ENCODE peak calls at places on chromosomes 12 and 14, in four cellular contexts. D is Calu3, S is AG10803, W is lower lobe of right lung. N is an unnamed sample.

GRCh38 chr12:6539276-6540134 is 5.2 kb downstream of the GAPDH start:
- DNase-seq in S (no peak), W (no peak), D (no peak), N (no peak)

GRCh38 chr14:35355981-35356839 is 48.3 kb downstream of the NFKBIA start:
- DNase-seq in S (peak), W (peak), D (peak), N (no peak)

GRCh38 chr12:106919910-106920544 is 35.7 kb upstream of the TMEM263 start:
- DNase-seq in D (peak), S (peak), W (no peak), N (no peak)

GRCh38 chr12:62750941-62751843 is 183.8 kb downstream of the PPM1H start:
- DNase-seq in D (peak), S (no peak), W (no peak), N (no peak)

GRCh38 chr14:62443796-62444195 is 601.5 kb downstream of the KCNH5 start:
- DNase-seq in D (no peak), W (no peak), S (peak), N (no peak)

GRCh38 chr12:18576104-18576622 is 161.6 kb downstream of the PLCZ1 start:
- DNase-seq in S (peak), W (no peak), D (no peak), N (no peak)

GRCh38 chr14:100988411-100988900 is 84.9 kb upstream of the RTL1 start:
- DNase-seq in D (peak), W (no peak), S (no peak), N (no peak)

GRCh38 chr12:122024132-122024785 is 2.6 kb downstream of the BCL7A start:
- DNase-seq in S (no peak), D (peak), W (no peak), N (no peak)

GRCh38 chr12:124480469-124481256 is 86.7 kb downstream of the NCOR2 start:
- DNase-seq in S (peak), W (no peak), D (peak), N (no peak)

GRCh38 chr14:100901391-100902183 is 1.9 kb downstream of the RTL1 start:
- DNase-seq in S (no peak), D (no peak), W (peak), N (peak)

GRCh38 chr12:34394211-34395055 is 372.1 kb downstream of the ALG10 start:
- DNase-seq in W (peak), D (no peak), S (no peak), N (peak)

DNA sequence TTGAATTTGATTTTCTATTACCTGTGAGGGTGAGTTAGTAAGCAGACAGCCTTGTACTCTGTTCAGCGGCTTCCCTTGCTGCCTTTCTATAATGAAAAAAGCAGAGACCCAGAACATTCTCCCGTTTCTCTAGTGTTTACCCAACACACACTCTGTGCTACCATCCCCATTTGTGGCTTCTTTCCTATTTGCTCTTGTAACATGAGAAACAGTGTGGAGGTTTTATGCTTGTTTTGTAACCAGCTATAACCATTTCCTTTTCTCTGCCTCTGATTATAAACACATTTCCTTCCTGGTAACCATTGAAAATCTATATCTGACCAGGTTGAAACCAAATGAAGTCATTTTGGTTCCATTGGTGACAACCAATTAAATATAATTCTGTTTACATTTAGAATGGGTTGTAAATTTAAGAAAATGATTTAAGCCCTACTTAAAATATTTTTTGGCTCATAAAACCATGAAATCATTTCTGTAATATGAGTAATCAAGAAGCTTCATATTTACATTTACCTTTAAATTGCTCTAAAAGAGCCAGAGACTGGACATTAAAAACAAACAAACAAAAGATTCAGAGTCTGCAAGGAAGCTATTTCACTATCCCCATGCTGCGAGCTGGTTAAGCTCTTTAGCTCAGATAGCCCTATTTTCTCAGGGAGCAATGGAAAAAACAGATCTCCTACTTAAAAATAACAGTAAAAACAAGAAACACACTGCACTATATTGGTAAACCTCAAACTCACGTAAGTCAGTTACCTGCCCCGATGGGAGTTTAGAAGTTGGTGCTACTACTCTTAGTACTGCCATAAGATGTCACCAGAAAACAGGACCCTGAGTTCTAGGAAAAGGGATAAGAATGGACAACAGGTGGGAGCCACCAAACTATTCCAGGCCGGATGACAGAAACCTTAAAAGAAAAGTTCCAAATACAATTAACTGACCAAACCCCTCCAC is 206.5 kb upstream of the EEA1 start:
- DNase-seq in D (peak), S (peak), W (no peak), N (no peak)
- TF ChIP-seq CTCF in D (no peak), S (no peak), W (no peak), N (no peak)

GRCh38 chr14:95319312-95320075 is at the start of gene CLMN:
- DNase-seq in S (peak), D (peak), W (peak), N (no peak)
- TF ChIP-seq CTCF in S (no peak), D (no peak), W (no peak), N (no peak)

DNA sequence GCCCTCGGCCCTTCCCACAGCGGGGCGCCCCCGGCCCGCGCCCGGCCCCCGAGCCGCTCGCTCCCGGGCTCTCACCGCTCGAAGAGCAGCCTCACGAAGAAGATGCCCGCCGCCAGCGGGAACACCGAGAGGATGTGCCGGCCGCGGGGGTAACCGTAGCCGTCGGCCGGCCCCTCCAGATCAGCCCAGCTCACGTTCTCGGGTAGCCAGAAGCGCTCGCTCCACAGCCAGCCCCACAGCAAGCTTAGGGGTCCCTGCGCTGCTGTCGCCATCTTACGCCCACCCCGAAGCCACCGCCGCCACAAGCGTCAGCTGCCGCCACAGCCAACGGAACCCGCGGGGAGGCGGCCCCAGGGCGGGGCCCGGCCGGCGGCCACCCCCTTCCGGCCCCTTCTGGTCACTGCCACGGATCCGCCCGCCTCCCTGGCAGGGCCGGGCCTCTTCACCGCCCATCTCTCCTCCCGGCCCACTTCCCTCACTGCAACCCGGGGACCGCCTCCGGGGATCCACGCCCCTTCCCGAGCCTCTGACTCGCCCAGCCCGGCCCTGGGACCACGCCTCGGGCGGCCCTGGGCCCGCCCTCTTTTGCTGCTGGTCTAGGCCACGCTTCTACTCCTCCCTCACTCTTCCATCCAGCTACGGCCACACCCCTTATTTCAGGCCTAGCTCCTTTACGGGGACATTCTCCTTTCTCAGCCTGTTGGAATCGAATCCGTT is at the start of gene CERS5:
- DNase-seq in D (peak), W (peak), S (peak), N (peak)
- TF ChIP-seq CTCF in D (no peak), W (peak), S (no peak), N (peak)

DNA sequence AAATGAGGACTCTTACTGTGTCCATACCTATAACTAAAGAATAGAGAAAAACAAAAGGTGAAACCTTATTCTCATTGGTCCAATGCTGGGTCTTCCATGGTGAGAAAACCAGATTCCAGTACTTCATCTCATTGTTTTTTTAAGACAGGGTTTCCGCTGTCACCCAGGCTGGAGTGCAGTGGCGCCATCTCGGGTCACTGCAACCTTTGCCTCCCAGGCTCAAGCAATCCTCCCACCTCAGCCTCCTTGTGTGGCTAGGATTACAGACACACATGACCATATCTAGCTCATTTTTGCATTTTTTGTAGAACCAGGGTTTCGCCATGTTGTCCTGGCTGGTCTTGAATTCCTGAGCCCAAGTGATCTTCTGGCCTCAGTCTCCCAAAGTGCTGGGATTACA is 13.3 kb downstream of the RBM23 start:
- DNase-seq in S (no peak), W (no peak), D (no peak), N (no peak)
- TF ChIP-seq CTCF in S (no peak), W (no peak), D (no peak), N (no peak)

DNA sequence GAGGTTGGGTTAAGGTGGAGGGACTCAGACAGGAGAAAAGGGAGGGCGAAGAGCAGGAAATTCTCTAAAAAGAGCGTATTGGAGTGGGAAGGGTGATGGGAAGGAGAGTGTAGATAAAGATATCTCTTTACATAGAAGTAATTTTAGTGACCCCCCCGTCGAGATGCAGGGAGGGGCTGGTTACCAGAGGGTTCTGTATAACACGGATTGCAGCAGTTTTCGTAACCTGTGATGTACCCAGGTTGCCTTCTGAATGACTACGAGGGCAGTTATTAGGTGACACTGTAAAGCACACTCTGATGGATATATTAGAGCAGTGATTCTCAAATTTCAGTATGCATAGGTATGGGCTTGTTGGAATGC is 443 bp downstream of the DNAL1 start:
- DNase-seq in D (no peak), S (no peak), W (no peak), N (no peak)
- TF ChIP-seq CTCF in D (no peak), S (no peak), W (no peak), N (no peak)

GRCh38 chr14:22836301-22837058 is at the start of gene MMP14:
- DNase-seq in S (peak), W (peak), D (no peak), N (no peak)

GRCh38 chr14:22838631-22839041 is 2.3 kb downstream of the MMP14 start:
- DNase-seq in D (no peak), W (peak), S (peak), N (no peak)

GRCh38 chr14:22837750-22838538 is 1.6 kb downstream of the MMP14 start:
- DNase-seq in D (no peak), S (peak), W (peak), N (no peak)

GRCh38 chr14:22835505-22835904 is 880 bp upstream of the MMP14 start:
- DNase-seq in W (no peak), S (no peak), D (no peak), N (no peak)

GRCh38 chr14:22837059-22837749 is 819 bp downstream of the MMP14 start:
- DNase-seq in S (peak), D (peak), W (peak), N (no peak)
- TF ChIP-seq CTCF in S (peak), D (no peak), W (no peak), N (no peak)

DNA sequence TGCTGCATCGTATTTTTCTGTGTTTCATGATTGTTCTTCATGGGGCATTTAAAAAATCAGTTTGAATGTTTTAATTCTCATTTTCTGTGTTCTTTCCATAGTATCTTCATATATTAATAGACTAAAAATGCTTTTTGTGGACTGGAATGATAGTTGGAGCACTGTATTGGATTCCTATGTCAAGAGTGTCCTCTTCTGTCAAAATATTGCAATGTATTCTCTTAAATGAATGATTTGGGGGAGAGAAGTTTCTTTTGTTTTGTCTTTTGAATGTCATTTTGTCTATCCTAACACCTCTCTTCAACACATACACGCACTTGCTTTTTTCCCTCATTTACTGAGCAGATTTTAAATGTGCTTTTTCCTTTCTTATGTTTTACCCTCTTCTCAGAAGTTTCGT is 4.7 kb upstream of the EIF2S3B start:
- DNase-seq in W (no peak), D (no peak), S (peak), N (no peak)
- TF ChIP-seq CTCF in W (peak), D (no peak), S (peak), N (no peak)

GRCh38 chr12:23488130-23488529 is 461.3 kb downstream of the SOX5 start:
- DNase-seq in D (no peak), S (no peak), W (no peak), N (no peak)
- TF ChIP-seq CTCF in D (no peak), S (no peak), W (no peak), N (no peak)

N was measured in type B pancreatic cell.